ENCODE peak calls at places on chromosome 19, in ten cellular contexts. One of them, this sample, is unnamed.

GRCh38 chr19:30006206-30006605 is 64.2 kb downstream of the URI1 start:
- DNase-seq in fibroblast of the aortic adventitia: no peak
- DNase-seq in heart left ventricle: no peak
- DNase-seq in ovary: no peak
- DNase-seq in pancreas: no peak
- DNase-seq in RWPE2: no peak
- DNase-seq in fibroblast of pulmonary artery: no peak
- DNase-seq in colonic mucosa: no peak
- DNase-seq in AG10803: no peak
- DNase-seq in brain microvascular endothelial cell: no peak
- DNase-seq in this sample: no peak

GRCh38 chr19:10699650-10700335 is 1.4 kb upstream of the QTRT1 start:
- DNase-seq in fibroblast of pulmonary artery: peak
- DNase-seq in colonic mucosa: peak
- DNase-seq in RWPE2: no peak
- DNase-seq in brain microvascular endothelial cell: peak
- DNase-seq in ovary: no peak
- DNase-seq in heart left ventricle: no peak
- DNase-seq in AG10803: peak
- DNase-seq in fibroblast of the aortic adventitia: peak
- DNase-seq in pancreas: no peak
- DNase-seq in this sample: peak

GRCh38 chr19:28283592-28283991 is 929.4 kb downstream of the UQCRFS1 start:
- DNase-seq in heart left ventricle: no peak
- DNase-seq in ovary: no peak
- DNase-seq in fibroblast of pulmonary artery: no peak
- DNase-seq in fibroblast of the aortic adventitia: no peak
- DNase-seq in colonic mucosa: no peak
- DNase-seq in RWPE2: no peak
- DNase-seq in brain microvascular endothelial cell: no peak
- DNase-seq in AG10803: no peak
- DNase-seq in pancreas: no peak
- DNase-seq in this sample: no peak

GRCh38 chr19:1221141-1221903 is 15.7 kb downstream of the STK11 start:
- DNase-seq in ovary: peak
- DNase-seq in fibroblast of the aortic adventitia: peak
- DNase-seq in fibroblast of pulmonary artery: peak
- DNase-seq in AG10803: peak
- DNase-seq in pancreas: no peak
- DNase-seq in colonic mucosa: no peak
- DNase-seq in RWPE2: no peak
- DNase-seq in brain microvascular endothelial cell: no peak
- DNase-seq in heart left ventricle: peak
- DNase-seq in this sample: peak

GRCh38 chr19:45913874-45914830 is at the start of gene NANOS2:
- DNase-seq in ovary: no peak
- DNase-seq in fibroblast of pulmonary artery: peak
- DNase-seq in fibroblast of the aortic adventitia: peak
- DNase-seq in colonic mucosa: no peak
- DNase-seq in RWPE2: no peak
- DNase-seq in heart left ventricle: no peak
- DNase-seq in AG10803: no peak
- DNase-seq in pancreas: no peak
- DNase-seq in brain microvascular endothelial cell: no peak
- DNase-seq in this sample: no peak

GRCh38 chr19:22882797-22883196 is 50.7 kb downstream of the ZNF723 start:
- DNase-seq in fibroblast of the aortic adventitia: peak
- DNase-seq in RWPE2: no peak
- DNase-seq in brain microvascular endothelial cell: peak
- DNase-seq in fibroblast of pulmonary artery: peak
- DNase-seq in heart left ventricle: no peak
- DNase-seq in ovary: no peak
- DNase-seq in pancreas: no peak
- DNase-seq in colonic mucosa: no peak
- DNase-seq in AG10803: peak
- DNase-seq in this sample: peak

GRCh38 chr19:29667390-29667783 is 2.1 kb downstream of the PLEKHF1 start:
- DNase-seq in fibroblast of the aortic adventitia: no peak
- DNase-seq in RWPE2: no peak
- DNase-seq in brain microvascular endothelial cell: no peak
- DNase-seq in AG10803: no peak
- DNase-seq in heart left ventricle: no peak
- DNase-seq in colonic mucosa: no peak
- DNase-seq in fibroblast of pulmonary artery: no peak
- DNase-seq in ovary: no peak
- DNase-seq in pancreas: no peak
- DNase-seq in this sample: no peak

GRCh38 chr19:11269408-11269807 is 7.1 kb upstream of the DOCK6 start:
- DNase-seq in ovary: no peak
- DNase-seq in fibroblast of the aortic adventitia: peak
- DNase-seq in pancreas: no peak
- DNase-seq in fibroblast of pulmonary artery: peak
- DNase-seq in colonic mucosa: no peak
- DNase-seq in brain microvascular endothelial cell: no peak
- DNase-seq in heart left ventricle: no peak
- DNase-seq in AG10803: no peak
- DNase-seq in RWPE2: no peak
- DNase-seq in this sample: peak

GRCh38 chr19:789473-790052 is 7.7 kb upstream of the PTBP1 start:
- DNase-seq in ovary: no peak
- DNase-seq in AG10803: peak
- DNase-seq in brain microvascular endothelial cell: no peak
- DNase-seq in fibroblast of pulmonary artery: no peak
- DNase-seq in RWPE2: no peak
- DNase-seq in pancreas: no peak
- DNase-seq in colonic mucosa: no peak
- DNase-seq in fibroblast of the aortic adventitia: no peak
- DNase-seq in heart left ventricle: no peak
- DNase-seq in this sample: no peak

GRCh38 chr19:31346660-31347059 is 2.6 kb downstream of the TSHZ3 start:
- DNase-seq in ovary: no peak
- DNase-seq in fibroblast of the aortic adventitia: no peak
- DNase-seq in brain microvascular endothelial cell: no peak
- DNase-seq in RWPE2: no peak
- DNase-seq in fibroblast of pulmonary artery: no peak
- DNase-seq in heart left ventricle: no peak
- DNase-seq in colonic mucosa: no peak
- DNase-seq in AG10803: no peak
- DNase-seq in pancreas: no peak
- DNase-seq in this sample: no peak

GRCh38 chr19:38506723-38507550 is 73.4 kb downstream of the RYR1 start:
- DNase-seq in pancreas: peak
- DNase-seq in RWPE2: peak
- DNase-seq in heart left ventricle: peak
- DNase-seq in fibroblast of pulmonary artery: peak
- DNase-seq in ovary: peak
- DNase-seq in brain microvascular endothelial cell: peak
- DNase-seq in colonic mucosa: peak
- DNase-seq in AG10803: peak
- DNase-seq in fibroblast of the aortic adventitia: peak
- DNase-seq in this sample: peak

GRCh38 chr19:10011974-10012373 is 1.3 kb upstream of the RDH8 start:
- DNase-seq in RWPE2: no peak
- DNase-seq in heart left ventricle: peak
- DNase-seq in colonic mucosa: no peak
- DNase-seq in fibroblast of the aortic adventitia: no peak
- DNase-seq in pancreas: no peak
- DNase-seq in fibroblast of pulmonary artery: no peak
- DNase-seq in brain microvascular endothelial cell: no peak
- DNase-seq in ovary: no peak
- DNase-seq in AG10803: no peak
- DNase-seq in this sample: no peak

DNA sequence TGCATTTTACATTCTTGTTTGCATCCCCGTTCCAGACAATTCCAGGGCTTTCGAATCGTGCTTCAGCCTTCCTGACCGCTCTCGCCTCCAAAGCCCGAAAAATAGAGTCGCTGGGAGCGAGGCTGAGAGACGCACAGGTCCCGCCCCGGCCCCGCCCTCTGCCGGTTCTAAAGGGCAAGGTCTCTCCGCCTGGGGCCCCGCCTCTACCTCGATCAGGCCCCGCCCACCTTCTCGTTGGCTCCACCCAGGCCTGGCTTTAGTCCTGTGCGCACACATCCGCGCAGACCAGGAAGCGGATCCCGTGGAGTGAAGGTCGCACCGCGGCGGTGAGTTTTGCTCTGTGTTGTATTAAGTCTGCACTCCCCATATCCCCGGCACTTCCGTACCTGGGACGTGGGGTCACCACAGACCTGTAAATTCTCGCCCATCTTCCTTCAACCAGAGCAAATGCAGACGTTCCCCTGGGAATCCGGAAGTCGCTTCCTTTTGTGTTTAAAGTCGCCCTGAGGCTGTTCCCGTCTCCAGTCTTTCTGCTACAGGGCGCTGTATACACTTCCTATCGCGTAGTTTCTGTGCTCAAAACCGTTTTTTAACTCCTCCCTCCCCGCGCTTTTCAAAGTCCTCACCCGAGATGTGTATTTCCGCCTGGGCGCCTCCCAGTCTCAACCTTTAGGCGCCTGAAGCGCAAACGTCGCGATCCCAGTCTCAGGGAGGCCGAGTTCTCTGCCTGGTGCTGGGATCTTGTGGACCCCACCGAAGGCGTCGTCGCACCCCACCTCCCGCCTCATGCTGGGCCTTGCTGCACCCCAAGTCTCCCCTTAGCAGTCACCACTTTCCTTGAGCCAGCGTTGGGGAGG is at the start of gene ZNF701:
- DNase-seq in fibroblast of pulmonary artery: peak
- DNase-seq in colonic mucosa: peak
- DNase-seq in ovary: peak
- DNase-seq in RWPE2: peak
- DNase-seq in AG10803: peak
- DNase-seq in heart left ventricle: peak
- DNase-seq in fibroblast of the aortic adventitia: peak
- DNase-seq in pancreas: peak
- DNase-seq in brain microvascular endothelial cell: peak
- DNase-seq in this sample: peak
- TF ChIP-seq CTCF in fibroblast of pulmonary artery: no peak
- TF ChIP-seq CTCF in colonic mucosa: no peak
- TF ChIP-seq CTCF in ovary: no peak
- TF ChIP-seq CTCF in RWPE2: no peak
- TF ChIP-seq CTCF in AG10803: no peak
- TF ChIP-seq CTCF in heart left ventricle: peak
- TF ChIP-seq CTCF in fibroblast of the aortic adventitia: peak
- TF ChIP-seq CTCF in pancreas: peak
- TF ChIP-seq CTCF in brain microvascular endothelial cell: peak
- TF ChIP-seq CTCF in this sample: peak

DNA sequence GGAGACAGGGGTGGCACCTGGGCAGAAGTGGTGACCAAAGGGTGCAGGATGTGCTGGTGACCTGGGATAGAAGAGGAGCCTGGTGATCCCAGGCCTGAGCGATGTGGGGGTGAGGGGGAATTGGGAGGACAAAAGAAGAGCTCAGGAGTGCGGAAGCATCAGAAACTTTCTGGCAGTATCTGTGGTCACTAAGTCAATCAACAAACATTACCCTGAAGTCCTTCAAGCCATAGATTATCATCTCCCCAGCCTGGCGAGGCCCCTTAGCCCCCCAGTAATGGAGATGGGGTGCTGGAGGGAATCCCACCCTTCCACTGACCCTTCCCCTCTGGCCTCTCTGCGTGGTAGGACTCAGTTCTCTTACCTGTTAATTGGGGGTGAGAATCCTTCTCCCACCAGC is 10.5 kb downstream of the MEF2B start:
- DNase-seq in brain microvascular endothelial cell: no peak
- DNase-seq in fibroblast of pulmonary artery: no peak
- DNase-seq in AG10803: no peak
- DNase-seq in pancreas: no peak
- DNase-seq in colonic mucosa: no peak
- DNase-seq in heart left ventricle: no peak
- DNase-seq in fibroblast of the aortic adventitia: no peak
- DNase-seq in ovary: no peak
- DNase-seq in RWPE2: no peak
- DNase-seq in this sample: no peak
- H3K4me3 ChIP-seq in brain microvascular endothelial cell: no peak
- H3K4me3 ChIP-seq in fibroblast of pulmonary artery: no peak
- H3K4me3 ChIP-seq in AG10803: no peak
- H3K4me3 ChIP-seq in pancreas: no peak
- H3K4me3 ChIP-seq in colonic mucosa: no peak
- H3K4me3 ChIP-seq in heart left ventricle: no peak
- H3K4me3 ChIP-seq in fibroblast of the aortic adventitia: no peak
- H3K4me3 ChIP-seq in ovary: no peak
- H3K4me3 ChIP-seq in RWPE2: no peak
- H3K4me3 ChIP-seq in this sample: no peak

GRCh38 chr19:14871619-14872230 is 14.2 kb downstream of the OR7A17 start:
- DNase-seq in heart left ventricle: no peak
- DNase-seq in brain microvascular endothelial cell: no peak
- DNase-seq in fibroblast of pulmonary artery: peak
- DNase-seq in pancreas: no peak
- DNase-seq in colonic mucosa: no peak
- DNase-seq in ovary: no peak
- DNase-seq in RWPE2: no peak
- DNase-seq in fibroblast of the aortic adventitia: peak
- DNase-seq in AG10803: peak
- DNase-seq in this sample: peak
- TF ChIP-seq CTCF in heart left ventricle: peak
- TF ChIP-seq CTCF in brain microvascular endothelial cell: peak
- TF ChIP-seq CTCF in fibroblast of pulmonary artery: peak
- TF ChIP-seq CTCF in pancreas: peak
- TF ChIP-seq CTCF in colonic mucosa: peak
- TF ChIP-seq CTCF in ovary: no peak
- TF ChIP-seq CTCF in RWPE2: peak
- TF ChIP-seq CTCF in fibroblast of the aortic adventitia: peak
- TF ChIP-seq CTCF in AG10803: peak
- TF ChIP-seq CTCF in this sample: peak

GRCh38 chr19:42250249-42250665 is 4.7 kb downstream of the ERF start:
- DNase-seq in fibroblast of pulmonary artery: no peak
- DNase-seq in AG10803: no peak
- DNase-seq in colonic mucosa: no peak
- DNase-seq in heart left ventricle: peak
- DNase-seq in pancreas: no peak
- DNase-seq in ovary: peak
- DNase-seq in brain microvascular endothelial cell: no peak
- DNase-seq in fibroblast of the aortic adventitia: no peak
- DNase-seq in RWPE2: no peak
- DNase-seq in this sample: no peak
- H3K4me3 ChIP-seq in fibroblast of pulmonary artery: peak
- H3K4me3 ChIP-seq in AG10803: peak
- H3K4me3 ChIP-seq in colonic mucosa: no peak
- H3K4me3 ChIP-seq in heart left ventricle: no peak
- H3K4me3 ChIP-seq in pancreas: no peak
- H3K4me3 ChIP-seq in ovary: no peak
- H3K4me3 ChIP-seq in brain microvascular endothelial cell: no peak
- H3K4me3 ChIP-seq in fibroblast of the aortic adventitia: peak
- H3K4me3 ChIP-seq in RWPE2: peak
- H3K4me3 ChIP-seq in this sample: no peak

DNA sequence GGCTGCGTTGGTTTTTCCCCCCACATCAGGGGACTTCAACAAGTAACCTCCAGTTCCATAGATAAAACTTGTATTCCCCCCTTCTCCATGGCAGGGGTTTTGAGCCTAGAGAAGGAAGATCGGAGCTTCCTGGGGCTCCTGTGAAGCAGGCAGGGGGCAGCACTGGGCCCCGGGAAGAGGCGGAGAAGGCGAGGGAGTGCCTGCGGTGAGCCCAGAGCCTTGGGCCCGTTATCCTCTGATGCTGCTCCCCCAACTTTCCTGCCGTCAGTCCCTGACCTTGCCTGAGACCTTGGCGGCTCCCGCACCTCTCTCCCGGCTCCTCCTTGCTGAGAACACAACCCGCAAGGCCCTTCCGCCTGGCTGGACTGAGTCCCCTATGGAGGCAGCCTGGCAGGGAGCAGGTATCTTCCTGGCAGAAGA is 2.5 kb downstream of the LIPE start:
- DNase-seq in pancreas: no peak
- DNase-seq in colonic mucosa: no peak
- DNase-seq in fibroblast of pulmonary artery: no peak
- DNase-seq in brain microvascular endothelial cell: no peak
- DNase-seq in ovary: no peak
- DNase-seq in AG10803: no peak
- DNase-seq in heart left ventricle: peak
- DNase-seq in fibroblast of the aortic adventitia: no peak
- DNase-seq in RWPE2: no peak
- DNase-seq in this sample: no peak
- TF ChIP-seq CTCF in pancreas: no peak
- TF ChIP-seq CTCF in colonic mucosa: no peak
- TF ChIP-seq CTCF in fibroblast of pulmonary artery: peak
- TF ChIP-seq CTCF in brain microvascular endothelial cell: peak
- TF ChIP-seq CTCF in ovary: no peak
- TF ChIP-seq CTCF in AG10803: no peak
- TF ChIP-seq CTCF in heart left ventricle: no peak
- TF ChIP-seq CTCF in fibroblast of the aortic adventitia: no peak
- TF ChIP-seq CTCF in RWPE2: no peak
- TF ChIP-seq CTCF in this sample: peak

This sample was measured in choroid plexus epithelial cell.